ENCODE peak calls at places on chromosomes 13 and 19, in seven cellular contexts. V is A549, A is HCT116, R is K562, G is SK-N-SH, X is GM12878, L is HepG2. F is an unnamed sample.

GRCh38 chr19:3046621-3047306 is 15.5 kb downstream of the TLE5 start:
- DNase-seq in A (no peak), R (peak), V (no peak), X (no peak), G (peak), L (no peak), F (peak)

GRCh38 chr13:29707876-29708543 is 112.5 kb upstream of the SLC7A1 start:
- DNase-seq in A (peak), V (peak), R (peak), L (peak), G (peak), X (no peak), F (peak)

GRCh38 chr13:24217601-24218281 is 57.2 kb downstream of the SPATA13 start:
- DNase-seq in R (no peak), V (peak), A (no peak), L (peak), X (no peak), G (no peak), F (peak)

GRCh38 chr13:67855837-67856238 is 625.7 kb upstream of the PCDH9 start:
- DNase-seq in V (no peak), X (no peak), R (no peak), A (no peak), L (no peak), G (no peak), F (no peak)

GRCh38 chr19:4310247-4311121 is 6.1 kb downstream of the FSD1 start:
- DNase-seq in V (peak), X (no peak), A (peak), R (peak), G (peak), L (peak), F (peak)

GRCh38 chr13:19069684-19070397 is 111.8 kb downstream of the TUBA3C start:
- DNase-seq in G (no peak), V (no peak), L (no peak), X (no peak), A (no peak), R (no peak), F (no peak)

GRCh38 chr13:23146811-23147245 is 34.0 kb upstream of the SGCG start:
- DNase-seq in V (no peak), X (no peak), A (no peak), G (no peak), L (no peak), R (no peak), F (no peak)

GRCh38 chr19:8352134-8352827 is 9.2 kb upstream of the KANK3 start:
- DNase-seq in X (no peak), R (no peak), G (no peak), A (no peak), V (no peak), L (no peak), F (peak)

GRCh38 chr19:18450934-18451836 is 13.3 kb upstream of the ISYNA1 start:
- DNase-seq in V (peak), G (peak), A (no peak), L (peak), X (no peak), R (peak), F (peak)

GRCh38 chr13:57862879-57863278 is 231.3 kb downstream of the PCDH17 start:
- DNase-seq in A (no peak), X (no peak), G (no peak), V (no peak), R (no peak), L (no peak), F (no peak)

GRCh38 chr19:6221878-6222746 is 57.7 kb downstream of the MLLT1 start:
- DNase-seq in X (no peak), A (no peak), L (no peak), G (no peak), V (no peak), R (no peak), F (no peak)

GRCh38 chr13:79338343-79338742 is 67.7 kb downstream of the RBM26 start:
- DNase-seq in G (no peak), X (no peak), A (no peak), R (no peak), L (no peak), V (no peak), F (no peak)

GRCh38 chr19:1921825-1922224 is 16.6 kb downstream of the ADAT3 start:
- DNase-seq in A (no peak), V (no peak), G (no peak), X (no peak), R (no peak), L (no peak), F (no peak)

GRCh38 chr13:26977541-26977940 is 194.1 kb downstream of the USP12 start:
- DNase-seq in X (no peak), V (no peak), L (no peak), G (no peak), A (no peak), R (no peak), F (no peak)

GRCh38 chr19:50567052-50567841 is 988 bp downstream of the LRRC4B start:
- DNase-seq in G (peak), X (no peak), R (peak), L (no peak), A (no peak), V (peak), F (peak)

GRCh38 chr19:38093587-38093986 is 130.4 kb downstream of the DPF1 start:
- DNase-seq in V (no peak), R (no peak), L (no peak), A (no peak), G (peak), X (no peak), F (no peak)

GRCh38 chr13:41694902-41695301 is 237.6 kb downstream of the RGCC start:
- DNase-seq in X (peak), L (no peak), R (no peak), G (no peak), A (peak), V (peak), F (no peak)

GRCh38 chr13:36736119-36736726 is 62.4 kb downstream of the SERTM1 start:
- DNase-seq in V (peak), G (peak), X (no peak), L (peak), A (peak), R (peak), F (peak)

GRCh38 chr13:39876258-39876657 is 220.8 kb downstream of the COG6 start:
- DNase-seq in L (no peak), G (no peak), R (no peak), A (no peak), V (peak), X (no peak), F (no peak)

GRCh38 chr13:40060318-40061007 is 405.0 kb downstream of the COG6 start:
- DNase-seq in V (no peak), G (no peak), L (no peak), X (peak), R (no peak), A (no peak), F (no peak)

GRCh38 chr13:35179494-35179893 is 237.4 kb downstream of the NBEA start:
- DNase-seq in A (no peak), L (no peak), X (no peak), G (no peak), R (no peak), V (no peak), F (no peak)

GRCh38 chr19:42471554-42472249 is 29.0 kb upstream of the CXCL17 start:
- DNase-seq in G (no peak), X (no peak), L (no peak), V (no peak), A (no peak), R (no peak), F (peak)

GRCh38 chr19:19460761-19461265 is 54.5 kb downstream of the TSSK6 start:
- DNase-seq in V (no peak), X (no peak), A (no peak), L (no peak), G (peak), R (no peak), F (peak)

GRCh38 chr13:84137292-84137691 is 255.0 kb upstream of the SLITRK1 start:
- DNase-seq in G (no peak), R (no peak), X (peak), L (no peak), V (no peak), A (no peak), F (no peak)

GRCh38 chr19:494171-495046 is 1.9 kb upstream of the MADCAM1 start:
- DNase-seq in R (no peak), X (no peak), A (no peak), V (no peak), L (no peak), G (no peak), F (peak)

GRCh38 chr19:39645800-39646411 is 9.8 kb upstream of the LGALS16 start:
- DNase-seq in R (peak), V (no peak), A (no peak), G (no peak), L (peak), X (no peak), F (peak)

GRCh38 chr19:29263305-29264080 is 50.5 kb upstream of the UQCRFS1 start:
- DNase-seq in L (peak), R (peak), X (no peak), V (peak), G (peak), A (no peak), F (peak)
- TF ChIP-seq REST in L (no peak), R (no peak), X (no peak), V (no peak), G (no peak), A (no peak), F (no peak)

GRCh38 chr13:31208554-31209122 is 8.9 kb downstream of the B3GLCT start:
- DNase-seq in A (no peak), L (no peak), V (no peak), G (no peak), R (no peak), X (no peak), F (no peak)
- H3K4me2 ChIP-seq in A (no peak), L (no peak), V (no peak), G (peak), R (no peak), X (no peak), F (no peak)

GRCh38 chr19:14370169-14370998 is 10.9 kb upstream of the ADGRE5 start:
- DNase-seq in R (no peak), L (no peak), A (no peak), V (no peak), X (no peak), G (no peak), F (no peak)

GRCh38 chr19:14375582-14376291 is 5.5 kb upstream of the ADGRE5 start:
- DNase-seq in V (no peak), L (no peak), X (no peak), G (no peak), R (no peak), A (no peak), F (peak)

GRCh38 chr19:14378890-14379289 is 2.4 kb upstream of the ADGRE5 start:
- DNase-seq in A (no peak), L (no peak), X (no peak), R (no peak), V (no peak), G (peak), F (no peak)

GRCh38 chr19:14371321-14371821 is 9.9 kb upstream of the ADGRE5 start:
- DNase-seq in L (no peak), R (no peak), X (no peak), G (no peak), A (no peak), V (no peak), F (no peak)

DNA sequence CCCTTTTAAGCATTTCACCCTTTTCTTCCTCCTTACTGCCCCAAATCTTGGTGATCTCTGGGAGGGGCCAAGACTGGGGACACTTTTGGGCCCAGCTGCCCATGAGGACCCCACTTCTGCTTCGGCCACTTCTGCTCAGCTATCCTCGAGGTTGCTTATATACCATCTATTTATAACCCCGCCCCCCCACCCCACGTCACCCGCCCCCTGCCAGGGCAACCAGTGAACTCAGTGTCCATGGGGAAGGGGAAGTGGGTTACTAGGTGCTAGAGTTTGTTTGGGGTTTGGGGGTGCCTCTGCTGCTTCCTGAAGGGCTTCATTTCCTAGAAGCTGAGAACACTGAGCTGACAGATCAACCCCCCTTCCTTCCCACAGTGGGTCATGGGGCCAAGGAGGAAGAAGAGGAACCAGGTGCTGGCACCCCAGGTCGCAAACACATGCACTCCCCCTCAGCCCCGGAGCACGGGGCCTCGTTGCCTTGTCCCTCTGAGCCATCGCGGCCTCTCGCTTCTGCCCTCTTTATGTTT is 6.1 kb upstream of the ADGRE5 start:
- DNase-seq in A (no peak), R (no peak), L (no peak), X (no peak), G (no peak), V (no peak), F (no peak)
- H3K4me3 ChIP-seq in A (no peak), R (no peak), L (no peak), X (peak), G (no peak), V (no peak), F (no peak)

DNA sequence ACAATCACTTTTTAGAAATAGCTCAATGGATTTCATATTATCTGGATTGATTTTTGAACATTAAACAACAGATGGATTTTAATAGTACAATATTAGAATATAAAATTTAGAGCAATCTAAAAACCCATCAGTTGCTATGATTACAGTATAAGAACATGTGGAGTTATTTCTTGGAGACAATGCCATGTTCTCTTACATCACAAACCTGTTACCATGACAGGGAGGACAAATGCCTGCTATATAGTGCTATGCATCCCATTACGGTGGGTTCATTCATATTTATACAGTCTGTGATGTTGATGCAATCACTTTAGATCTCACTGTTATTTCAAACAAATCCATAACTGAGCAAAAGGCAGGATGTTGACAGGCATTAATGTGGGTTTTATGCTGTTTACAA is 467.5 kb downstream of the DIAPH3 start:
- DNase-seq in R (no peak), G (no peak), L (no peak), V (no peak), X (no peak), A (no peak), F (no peak)
- TF ChIP-seq REST in R (no peak), G (no peak), L (no peak), V (no peak), X (no peak), A (no peak), F (no peak)

GRCh38 chr19:10104665-10105221 is 1.4 kb upstream of the PPAN start:
- DNase-seq in G (no peak), A (no peak), X (peak), R (peak), V (no peak), L (no peak), F (no peak)
- H3K4me2 ChIP-seq in G (no peak), A (no peak), X (peak), R (peak), V (no peak), L (peak), F (no peak)

DNA sequence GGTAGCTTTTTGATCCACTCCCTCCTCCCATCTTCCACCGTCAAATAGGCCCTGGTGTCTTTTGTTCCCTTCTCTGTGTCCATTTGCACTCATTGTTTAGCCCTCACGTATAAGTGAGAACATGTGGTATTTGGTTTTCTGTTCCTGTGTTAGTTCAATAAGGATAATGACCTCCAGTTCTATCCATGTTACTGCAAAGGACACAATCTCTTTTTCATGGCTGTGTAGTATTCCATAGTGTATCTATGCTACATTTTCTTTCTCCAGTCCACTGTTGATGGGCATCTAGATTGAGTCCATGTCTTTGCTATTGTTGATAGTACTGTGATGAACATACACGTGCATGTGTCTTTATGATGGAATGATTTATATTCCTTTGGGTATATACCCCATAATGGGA is 136.0 kb upstream of the USP29 start:
- DNase-seq in L (no peak), R (no peak), V (no peak), X (no peak), A (no peak), G (no peak), F (no peak)
- H3K4me3 ChIP-seq in L (no peak), R (no peak), V (no peak), X (no peak), A (no peak), G (no peak), F (no peak)

DNA sequence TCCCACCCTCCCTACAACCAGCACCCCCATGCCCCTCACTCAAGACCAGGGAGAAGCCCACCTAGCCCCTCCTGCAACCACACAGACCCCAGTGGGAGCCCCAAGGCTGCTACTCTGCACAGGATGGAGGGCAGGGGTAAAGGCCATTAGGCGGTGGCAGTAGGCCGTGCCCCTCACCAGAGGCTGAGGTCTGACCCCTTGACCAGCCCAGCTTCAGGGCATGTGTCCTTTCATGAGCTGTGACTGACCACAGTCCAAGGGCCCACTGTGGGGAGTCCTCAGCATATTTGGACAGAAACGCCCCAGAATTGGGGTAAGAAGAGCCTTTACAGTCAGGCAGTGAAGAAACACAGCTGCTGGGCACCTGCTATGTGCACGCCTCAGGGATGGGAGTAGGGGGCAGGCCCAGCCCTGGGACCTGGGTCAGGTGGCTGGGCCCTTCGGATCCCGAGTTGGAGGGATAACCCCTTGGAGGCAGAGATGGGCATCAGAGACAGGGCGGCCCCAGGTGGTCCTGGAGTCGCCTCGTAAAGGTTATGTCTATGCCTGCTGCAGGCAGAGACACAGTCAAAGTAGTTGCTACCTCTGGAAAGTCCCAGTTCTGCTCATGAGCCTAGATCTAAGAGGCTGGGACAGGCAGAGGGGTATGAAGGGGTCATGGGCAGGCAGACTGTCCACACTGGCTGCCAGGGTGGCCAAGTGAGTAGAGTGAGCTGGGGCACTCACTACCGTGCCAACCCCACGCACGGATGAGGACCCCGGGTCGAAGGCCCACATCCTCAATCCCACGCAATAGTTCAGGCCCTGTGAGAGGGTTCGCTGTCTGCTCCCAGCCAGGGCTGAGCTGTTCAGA is 1.5 kb upstream of the RPS5 start:
- DNase-seq in L (no peak), X (no peak), V (no peak), R (no peak), A (no peak), G (no peak), F (no peak)
- TF ChIP-seq REST in L (no peak), X (no peak), V (no peak), R (no peak), A (no peak), G (no peak), F (no peak)

F was measured in GM23338.